ENCODE peak calls at places on chromosomes 12 and 14, in seven cellular contexts. V is HCT116, Z is SK-N-SH, O is GM12878, E is HepG2, U is H1, A is K562. K is an unnamed sample.

GRCh38 chr14:90760591-90761316 is 55.5 kb downstream of the TTC7B start:
- DNase-seq in Z (peak), U (no peak), V (no peak), A (peak), O (no peak), E (peak), K (peak)

GRCh38 chr12:50119387-50119786 is 7.4 kb downstream of the COX14 start:
- DNase-seq in U (no peak), V (no peak), E (no peak), Z (no peak), A (no peak), O (no peak), K (no peak)

GRCh38 chr14:34911209-34912150 is 36.3 kb upstream of the BAZ1A start:
- DNase-seq in U (no peak), V (no peak), E (no peak), O (no peak), A (no peak), Z (no peak), K (no peak)

GRCh38 chr14:54724123-54724522 is 157.2 kb downstream of the SAMD4A start:
- DNase-seq in U (no peak), V (no peak), O (no peak), Z (no peak), A (no peak), E (no peak), K (no peak)

GRCh38 chr14:75079521-75079920 is 10.1 kb downstream of the ZC2HC1C start:
- DNase-seq in V (no peak), U (no peak), A (no peak), O (no peak), Z (peak), E (no peak), K (no peak)

GRCh38 chr12:90323217-90323616 is 614.6 kb upstream of the ATP2B1 start:
- DNase-seq in O (no peak), A (no peak), E (no peak), V (no peak), Z (no peak), U (no peak), K (no peak)

GRCh38 chr12:29113101-29113500 is 36.0 kb upstream of the FAR2 start:
- DNase-seq in O (no peak), Z (no peak), E (no peak), A (no peak), U (no peak), V (peak), K (no peak)

GRCh38 chr12:12523229-12523628 is 39.4 kb downstream of the DUSP16 start:
- DNase-seq in O (no peak), V (no peak), A (no peak), E (no peak), U (no peak), Z (peak), K (no peak)

GRCh38 chr14:68458840-68459469 is 333.9 kb downstream of the ZFP36L1 start:
- DNase-seq in O (no peak), U (no peak), A (no peak), Z (peak), V (no peak), E (peak), K (peak)

GRCh38 chr14:68255697-68256178 is 436.2 kb downstream of the RAD51B start:
- DNase-seq in V (no peak), U (no peak), E (no peak), O (no peak), A (no peak), Z (no peak), K (peak)

GRCh38 chr14:79834856-79835255 is 376.4 kb downstream of the DIO2 start:
- DNase-seq in V (no peak), A (no peak), O (no peak), E (no peak), U (no peak), Z (no peak), K (no peak)

GRCh38 chr12:8045952-8046944 is 13.7 kb downstream of the FOXJ2 start:
- DNase-seq in O (no peak), E (peak), Z (peak), V (no peak), U (no peak), A (peak), K (no peak)

GRCh38 chr14:49962616-49963015 is 69.7 kb downstream of the ARF6 start:
- DNase-seq in Z (no peak), U (no peak), V (no peak), A (peak), O (no peak), E (no peak), K (no peak)

GRCh38 chr12:114918535-114919233 is 234.7 kb upstream of the TBX3 start:
- DNase-seq in O (no peak), Z (no peak), A (no peak), V (no peak), U (no peak), E (peak), K (no peak)

GRCh38 chr12:40325349-40325960 is 100.7 kb downstream of the LRRK2 start:
- DNase-seq in O (no peak), Z (peak), U (no peak), E (peak), V (peak), A (peak), K (peak)
- TF ChIP-seq JUND in O (no peak), Z (no peak), U (no peak), E (no peak), V (no peak), A (no peak), K (no peak)

GRCh38 chr12:99948380-99948779 is 36.4 kb downstream of the ANKS1B start:
- DNase-seq in O (no peak), A (no peak), U (no peak), Z (no peak), V (no peak), E (no peak), K (no peak)

DNA sequence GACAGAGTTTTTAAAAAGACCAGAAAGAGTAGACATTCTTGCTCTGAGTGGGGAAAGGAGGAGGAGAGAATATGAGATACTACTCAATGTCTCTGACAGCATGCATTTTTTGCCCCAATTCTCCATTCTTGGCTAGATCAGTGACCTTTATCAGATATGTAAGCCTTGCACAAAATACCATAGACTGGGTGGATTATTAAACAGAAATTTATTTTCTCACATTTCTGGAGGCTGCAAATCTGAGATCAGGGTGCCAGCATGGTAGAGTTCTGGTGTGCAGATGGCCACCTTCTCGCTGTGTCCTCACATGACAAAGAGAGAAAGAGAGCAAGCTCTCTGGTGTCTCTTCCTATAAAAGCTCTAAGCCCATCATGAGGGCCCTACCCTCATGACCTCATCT is 38.6 kb downstream of the ANKS1B start:
- DNase-seq in U (no peak), E (no peak), O (no peak), A (no peak), Z (no peak), V (no peak), K (no peak)
- TF ChIP-seq JUND in U (no peak), E (no peak), O (no peak), A (no peak), Z (no peak), V (no peak), K (no peak)

GRCh38 chr12:108568653-108569154 is 6.3 kb downstream of the ISCU start:
- DNase-seq in Z (no peak), U (no peak), O (peak), E (no peak), V (no peak), A (no peak), K (no peak)
- TF ChIP-seq JUND in Z (no peak), U (no peak), O (peak), E (no peak), V (no peak), A (no peak), K (no peak)

GRCh38 chr14:57009585-57010515 is 199.6 kb upstream of the OTX2 start:
- DNase-seq in U (no peak), A (peak), V (no peak), O (no peak), E (no peak), Z (peak), K (no peak)
- TF ChIP-seq JUND in U (no peak), A (peak), V (no peak), O (no peak), E (no peak), Z (no peak), K (no peak)

GRCh38 chr14:104108570-104109060 is 23.1 kb downstream of the ASPG start:
- DNase-seq in O (no peak), U (no peak), E (no peak), A (no peak), Z (peak), V (no peak), K (peak)
- TF ChIP-seq JUND in O (no peak), U (no peak), E (no peak), A (no peak), Z (no peak), V (no peak), K (no peak)

DNA sequence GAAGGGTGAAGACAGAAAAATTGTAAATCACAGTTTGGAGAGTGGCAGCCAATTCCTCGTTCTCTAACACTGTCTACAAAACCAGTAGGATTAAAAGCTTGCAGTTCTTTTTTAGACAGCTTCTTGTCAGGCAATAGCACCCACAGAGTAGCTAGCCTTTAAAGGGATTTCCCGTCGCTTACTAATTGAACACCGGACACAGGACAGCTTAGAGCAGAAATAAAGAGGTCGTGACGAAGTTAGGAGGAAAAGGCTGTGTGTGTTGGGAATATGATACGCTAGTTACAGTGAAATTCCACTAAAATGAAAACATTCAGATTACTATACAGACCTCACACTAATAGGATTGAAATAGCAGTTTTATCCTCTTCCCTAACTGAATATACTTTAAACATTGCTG is 149.1 kb upstream of the FLRT2 start:
- DNase-seq in O (no peak), U (no peak), Z (no peak), V (no peak), E (no peak), A (no peak), K (no peak)
- TF ChIP-seq JUND in O (no peak), U (no peak), Z (no peak), V (no peak), E (no peak), A (no peak), K (no peak)

DNA sequence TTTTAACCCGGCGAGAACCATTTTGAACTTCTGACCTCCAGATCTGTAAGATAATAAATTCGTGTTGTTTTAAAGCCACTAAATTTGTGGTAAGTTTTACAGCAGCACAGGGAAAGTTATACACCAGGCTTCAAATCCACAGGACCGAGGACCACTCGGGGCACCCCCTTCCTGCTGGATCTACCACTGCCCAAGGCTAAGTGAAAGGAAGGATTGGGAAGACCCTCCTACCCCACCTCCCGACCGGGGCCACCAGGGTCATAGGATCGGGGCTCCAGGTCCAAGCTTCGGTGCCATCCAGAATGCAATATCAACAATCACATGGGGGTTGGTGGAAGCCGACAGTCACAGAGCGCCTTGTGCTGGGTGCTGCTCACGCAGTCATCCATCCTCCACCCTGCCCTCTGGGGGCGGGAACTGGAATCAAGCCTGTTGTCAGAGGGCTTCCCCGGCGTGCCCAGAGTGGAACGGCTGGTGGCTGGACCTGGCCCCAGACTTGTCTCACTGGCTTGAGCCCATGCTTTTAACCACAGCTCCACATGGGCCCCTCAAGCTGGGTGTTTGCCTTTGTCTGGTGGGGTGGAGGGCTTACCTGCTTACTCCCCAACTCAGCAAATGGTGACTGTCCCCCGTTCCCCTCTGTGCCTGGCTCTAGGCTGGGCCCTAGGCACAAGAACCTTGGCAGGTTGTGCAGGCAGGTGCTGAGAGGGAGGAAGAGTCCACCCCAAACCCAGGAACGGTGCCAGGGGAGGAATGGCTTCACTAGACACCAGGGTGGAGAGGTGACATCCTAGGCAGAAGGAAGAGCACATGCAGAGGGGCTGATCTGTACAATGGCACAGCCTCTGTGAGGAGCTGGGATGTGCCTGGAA is 180.3 kb upstream of the RTL1 start:
- DNase-seq in A (no peak), O (no peak), Z (no peak), U (no peak), V (peak), E (peak), K (no peak)
- TF ChIP-seq JUND in A (no peak), O (no peak), Z (no peak), U (no peak), V (no peak), E (no peak), K (no peak)

K was measured in T47D.